ENCODE peak calls at places on chromosomes 1 and 21, in six cellular contexts. R is K562, Q is H1, M is GM12891, J is SK-N-SH, U is HepG2. A is an unnamed sample.

GRCh38 chr1:23013657-23014056 is 2.0 kb downstream of the TEX46 start:
- DNase-seq in R (no peak), J (no peak), Q (no peak), U (no peak), M (peak; percentile 26), A (no peak)

GRCh38 chr1:199733125-199733524 is 294.4 kb upstream of the NR5A2 start:
- DNase-seq in J (no peak), Q (no peak), U (no peak), M (no peak), R (no peak), A (no peak)

GRCh38 chr1:115277276-115277675 is 60.8 kb downstream of the NGF start:
- DNase-seq in M (no peak), R (no peak), U (no peak), J (no peak), Q (no peak), A (no peak)

GRCh38 chr1:187476671-187477070 is 647.9 kb downstream of the PLA2G4A start:
- DNase-seq in M (no peak), U (no peak), R (no peak), Q (no peak), J (peak; percentile 7), A (no peak)

GRCh38 chr1:88983791-88984552 is 8.5 kb downstream of the KYAT3 start:
- DNase-seq in R (peak; percentile 52), Q (no peak), U (peak; percentile 71), J (peak; percentile 39), M (no peak), A (no peak)

GRCh38 chr1:47592296-47592975 is 154.6 kb downstream of the FOXD2 start:
- DNase-seq in J (no peak), M (no peak), U (no peak), R (no peak), Q (no peak), A (no peak)

GRCh38 chr21:33031152-33031551 is 5.4 kb downstream of the OLIG2 start:
- DNase-seq in M (no peak), Q (no peak), R (no peak), U (no peak), J (no peak), A (no peak)

GRCh38 chr21:21163904-21164303 is 165.7 kb downstream of the NCAM2 start:
- DNase-seq in Q (no peak), R (peak; percentile 48), J (peak; percentile 50), M (peak; percentile 5), U (peak; percentile 26), A (no peak)

GRCh38 chr1:6028042-6028895 is 17.4 kb upstream of the KCNAB2 start:
- DNase-seq in Q (no peak), M (no peak), R (no peak), U (no peak), J (no peak), A (no peak)

GRCh38 chr1:84379128-84379527 is 19.2 kb upstream of the DNASE2B start:
- DNase-seq in J (no peak), R (no peak), U (no peak), M (no peak), Q (no peak), A (no peak)

GRCh38 chr1:25763493-25763892 is 36.5 kb upstream of the SELENON start:
- DNase-seq in R (no peak), U (no peak), Q (no peak), J (no peak), M (no peak), A (no peak)

GRCh38 chr1:96598416-96599168 is 123.0 kb upstream of the PTBP2 start:
- DNase-seq in R (no peak), J (no peak), Q (no peak), M (no peak), U (no peak), A (no peak)

GRCh38 chr1:43345119-43345518 is 7.5 kb downstream of the MPL start:
- DNase-seq in J (no peak), M (no peak), Q (no peak), R (peak; percentile 57), U (no peak), A (no peak)

GRCh38 chr1:42966688-42967609 is 8.3 kb upstream of the SLC2A1 start:
- DNase-seq in Q (peak; percentile 70), J (no peak), R (peak; percentile 82), U (peak; percentile 56), M (no peak), A (no peak)

GRCh38 chr1:20405893-20406604 is 80.0 kb downstream of the CAMK2N1 start:
- DNase-seq in J (no peak), U (no peak), R (no peak), Q (no peak), M (no peak), A (no peak)

GRCh38 chr1:14118691-14119485 is 418.9 kb downstream of the PRDM2 start:
- DNase-seq in U (no peak), M (no peak), J (no peak), R (no peak), Q (no peak), A (no peak)

GRCh38 chr1:186763107-186763506 is 65.6 kb upstream of the PLA2G4A start:
- DNase-seq in R (no peak), Q (no peak), J (no peak), M (no peak), U (no peak), A (no peak)

GRCh38 chr1:156712626-156713025 is 7.2 kb upstream of the CRABP2 start:
- DNase-seq in U (no peak), J (no peak), R (no peak), Q (no peak), M (no peak), A (no peak)

GRCh38 chr1:43796111-43796581 is 88.8 kb downstream of the ST3GAL3 start:
- DNase-seq in R (no peak), Q (no peak), M (no peak), U (no peak), J (no peak), A (no peak)

GRCh38 chr1:8552135-8552534 is 234.2 kb downstream of the SLC45A1 start:
- DNase-seq in J (no peak), U (peak; percentile 68), M (no peak), R (no peak), Q (no peak), A (no peak)

GRCh38 chr1:192877283-192877886 is 68.5 kb downstream of the RGS2 start:
- DNase-seq in R (no peak), Q (no peak), U (no peak), M (no peak), J (no peak), A (no peak)

GRCh38 chr1:117793396-117793795 is 136.0 kb downstream of the GDAP2 start:
- DNase-seq in U (no peak), M (no peak), Q (no peak), J (no peak), R (no peak), A (no peak)

GRCh38 chr1:32801096-32801713 is 16.0 kb downstream of the YARS1 start:
- DNase-seq in J (no peak), M (no peak), R (no peak), U (no peak), Q (no peak), A (no peak)

GRCh38 chr1:23168079-23168461 is 586 bp downstream of the LUZP1 start:
- DNase-seq in M (no peak), Q (no peak), J (peak; percentile 87), R (peak; percentile 67), U (no peak), A (peak; percentile 48)

GRCh38 chr1:21594935-21595897 is 73.9 kb downstream of the RAP1GAP start:
- DNase-seq in R (peak; percentile 81), U (peak; percentile 49), M (peak; percentile 82), J (peak; percentile 86), Q (no peak), A (peak; percentile 64)

GRCh38 chr1:205945056-205945455 is 1.8 kb upstream of the SLC26A9 start:
- DNase-seq in R (peak; percentile 38), M (no peak), J (no peak), Q (no peak), U (peak; percentile 54), A (no peak)

GRCh38 chr1:205940710-205941109 is 2.5 kb downstream of the SLC26A9 start:
- DNase-seq in U (no peak), M (no peak), R (no peak), J (no peak), Q (no peak), A (no peak)

GRCh38 chr1:205939690-205940330 is 3.4 kb downstream of the SLC26A9 start:
- DNase-seq in M (no peak), U (peak; percentile 34), J (peak; percentile 71), R (peak; percentile 71), Q (peak; percentile 44), A (no peak)

GRCh38 chr1:205942631-205943159 is 561 bp downstream of the SLC26A9 start:
- DNase-seq in R (no peak), M (no peak), Q (no peak), J (no peak), U (no peak), A (no peak)

DNA sequence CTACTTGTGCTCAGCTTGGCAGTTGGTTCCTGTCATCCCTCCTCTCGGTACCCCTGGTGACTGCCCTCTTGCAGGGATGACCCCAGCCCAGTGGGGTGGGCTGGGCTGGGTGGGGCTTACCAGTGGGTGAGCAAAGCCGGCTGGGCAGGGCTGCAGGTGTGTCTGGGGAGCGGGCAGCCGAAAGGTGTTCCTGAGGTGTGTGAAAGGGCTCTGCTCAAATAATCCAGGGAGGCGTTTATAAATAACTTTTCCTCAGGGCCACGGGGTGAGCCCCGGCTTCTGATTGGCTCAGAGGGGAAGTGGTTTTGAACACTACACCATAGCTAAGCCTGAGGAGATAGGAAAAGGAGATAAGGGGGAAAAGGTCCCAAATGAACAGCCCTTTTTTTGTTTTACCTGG is at the start of gene SLC26A9:
- DNase-seq in M (no peak), U (no peak), Q (no peak), R (peak; percentile 41), J (no peak), A (no peak)
- TF ChIP-seq POLR2AphosphoS5 in M (no peak), U (no peak), Q (no peak), R (no peak), J (no peak), A (no peak)

GRCh38 chr1:234656981-234657651 is 47.1 kb upstream of the IRF2BP2 start:
- DNase-seq in U (peak; percentile 38), Q (no peak), J (peak; percentile 39), M (no peak), R (no peak), A (no peak)
- TF ChIP-seq TAF1 in U (no peak), Q (no peak), J (no peak), M (no peak), R (no peak), A (no peak)

DNA sequence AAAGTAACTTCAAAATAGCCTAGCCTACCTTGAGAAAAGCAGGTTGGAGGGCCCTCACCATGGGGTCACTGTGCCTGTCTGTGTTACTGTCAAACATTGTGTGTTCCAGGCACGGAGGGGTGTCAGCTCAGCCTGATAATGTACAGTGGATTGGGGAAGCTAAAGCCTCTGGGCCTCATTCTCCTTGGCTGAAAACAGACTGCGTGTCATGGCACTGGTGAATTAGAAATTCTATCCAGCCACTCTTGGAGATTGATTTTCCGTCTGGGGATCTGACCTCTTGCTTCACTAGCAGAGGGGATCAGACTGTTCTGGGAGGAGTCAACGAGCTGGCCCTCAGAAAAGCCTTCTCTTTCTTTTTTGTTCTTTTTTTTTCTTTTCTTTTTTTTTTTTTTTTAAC is 123.5 kb upstream of the HOOK1 start:
- DNase-seq in J (no peak), R (no peak), M (no peak), U (no peak), Q (no peak), A (no peak)
- TF ChIP-seq POLR2AphosphoS5 in J (no peak), R (no peak), M (no peak), U (no peak), Q (no peak), A (no peak)

DNA sequence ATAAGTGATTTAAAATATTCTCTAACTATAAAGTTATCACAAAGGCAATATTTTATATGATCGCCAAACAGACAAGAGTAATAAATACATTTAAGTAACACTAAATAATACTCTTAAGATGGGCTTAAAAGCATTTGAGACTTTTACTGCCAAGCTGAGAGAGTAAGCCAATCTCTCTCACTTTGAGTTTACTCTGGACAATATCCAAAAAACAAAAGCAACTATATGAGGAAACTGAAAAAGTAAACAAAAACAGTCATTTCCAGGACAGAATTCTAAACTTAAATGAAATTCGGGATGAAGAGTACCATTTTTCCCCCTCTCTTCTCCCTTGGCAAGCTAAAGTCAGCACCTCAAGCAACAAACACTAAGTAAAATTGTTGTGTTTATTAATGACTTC is 173.2 kb downstream of the COP1 start:
- DNase-seq in J (no peak), R (no peak), Q (no peak), M (no peak), U (no peak), A (no peak)
- TF ChIP-seq TAF1 in J (no peak), R (no peak), Q (no peak), M (no peak), U (no peak), A (no peak)